ENCODE peak calls at places on chromosome 1, in ten cellular contexts. I is aorta; K is left ventricle myocardium inferior; B is NCI-H526 treated with DMSO at 0.1 percent for 48 hours; J is naive thymus-derived CD8-positive, alpha-beta T cell; Z is left lung; Q is mucosa of descending colon; T is endothelial cell; D is SHP77; M is brain microvascular endothelial cell. U is an unnamed sample.

GRCh38 chr1:25898223-25899015 is 7.8 kb downstream of the STMN1 start:
- DNase-seq in I (no peak), K (no peak), B (no peak), J (no peak), Z (no peak), Q (no peak), T (no peak), D (no peak), M (no peak), U (no peak)

GRCh38 chr1:93710499-93710898 is 28.9 kb upstream of the BCAR3 start:
- DNase-seq in I (no peak), K (no peak), B (no peak), J (no peak), Z (no peak), Q (no peak), T (no peak), D (no peak), M (no peak), U (no peak)

GRCh38 chr1:10538608-10539355 is 64.0 kb downstream of the PEX14 start:
- DNase-seq in I (no peak), K (no peak), B (no peak), J (no peak), Z (no peak), Q (no peak), T (no peak), D (no peak), M (no peak), U (no peak)

GRCh38 chr1:110198746-110199145 is 11.4 kb upstream of the KCNC4 start:
- DNase-seq in I (no peak), K (no peak), B (no peak), J (no peak), Z (no peak), Q (no peak), T (no peak), D (no peak), M (no peak), U (no peak)

GRCh38 chr1:184039126-184039525 is 1.6 kb upstream of the COLGALT2 start:
- DNase-seq in I (no peak), K (no peak), B (no peak), J (no peak), Z (no peak), Q (no peak), T (no peak), D (no peak), M (no peak), U (no peak)

GRCh38 chr1:164693564-164694359 is 134.8 kb downstream of the PBX1 start:
- DNase-seq in I (no peak), K (no peak), B (no peak), J (no peak), Z (no peak), Q (no peak), T (no peak), D (no peak), M (no peak), U (no peak)

GRCh38 chr1:19888112-19888511 is 5.9 kb downstream of the OTUD3 start:
- DNase-seq in I (no peak), K (no peak), B (no peak), J (no peak), Z (no peak), Q (no peak), T (no peak), D (no peak), M (no peak), U (no peak)

GRCh38 chr1:1435911-1436633 is 582 bp downstream of the VWA1 start:
- DNase-seq in I (no peak), K (no peak), B (no peak), J (no peak), Z (peak; percentile 73), Q (peak; percentile 47), T (no peak), D (no peak), M (no peak), U (no peak)

GRCh38 chr1:18480315-18481189 is at the start of gene KLHDC7A:
- DNase-seq in I (no peak), K (no peak), B (peak; percentile 81), J (no peak), Z (peak; percentile 85), Q (no peak), T (peak; percentile 20), D (no peak), M (no peak), U (no peak)

GRCh38 chr1:196723325-196724185 is 51.1 kb upstream of the CFHR3 start:
- DNase-seq in I (no peak), K (no peak), B (peak; percentile 3), J (no peak), Z (peak; percentile 51), Q (peak; percentile 36), T (peak; percentile 59), D (peak; percentile 76), M (peak; percentile 47), U (no peak)

GRCh38 chr1:216927111-216927510 is 203.9 kb upstream of the ESRRG start:
- DNase-seq in I (no peak), K (no peak), B (no peak), J (no peak), Z (no peak), Q (no peak), T (no peak), D (no peak), M (no peak), U (no peak)

GRCh38 chr1:168485048-168485447 is 58.7 kb downstream of the XCL2 start:
- DNase-seq in I (peak; percentile 55), K (no peak), B (no peak), J (no peak), Z (no peak), Q (peak; percentile 40), T (no peak), D (no peak), M (peak; percentile 6), U (no peak)

GRCh38 chr1:6113745-6114144 is 66.4 kb downstream of the CHD5 start:
- DNase-seq in I (peak; percentile 29), K (no peak), B (no peak), J (peak; percentile 1), Z (peak; percentile 55), Q (no peak), T (no peak), D (no peak), M (no peak), U (no peak)

GRCh38 chr1:160665330-160666078 is 18.7 kb upstream of the SLAMF1 start:
- DNase-seq in I (peak; percentile 80), K (peak; percentile 62), B (no peak), J (no peak), Z (peak; percentile 84), Q (peak; percentile 42), T (no peak), D (no peak), M (no peak), U (no peak)

GRCh38 chr1:201737350-201738060 is 91.5 kb upstream of the IPO9 start:
- DNase-seq in I (no peak), K (peak; percentile 80), B (no peak), J (no peak), Z (no peak), Q (no peak), T (no peak), D (no peak), M (peak; percentile 90), U (no peak)

GRCh38 chr1:211484738-211485479 is 7.1 kb downstream of the RD3 start:
- DNase-seq in I (no peak), K (no peak), B (no peak), J (no peak), Z (no peak), Q (no peak), T (no peak), D (no peak), M (no peak), U (no peak)

GRCh38 chr1:163414778-163415177 is 93.0 kb downstream of the NUF2 start:
- DNase-seq in I (no peak), K (no peak), B (peak; percentile 96), J (no peak), Z (no peak), Q (no peak), T (no peak), D (no peak), M (no peak), U (no peak)

GRCh38 chr1:10508511-10508951 is 33.8 kb downstream of the PEX14 start:
- DNase-seq in I (no peak), K (no peak), B (no peak), J (no peak), Z (no peak), Q (no peak), T (no peak), D (peak; percentile 27), M (no peak), U (no peak)

GRCh38 chr1:14549897-14550635 is 48.4 kb upstream of the KAZN start:
- DNase-seq in I (no peak), K (no peak), B (peak; percentile 59), J (no peak), Z (no peak), Q (no peak), T (no peak), D (no peak), M (no peak), U (no peak)

GRCh38 chr1:53075761-53076163 is 13.7 kb downstream of the PODN start:
- DNase-seq in I (peak; percentile 33), K (peak; percentile 14), B (no peak), J (no peak), Z (peak; percentile 47), Q (no peak), T (no peak), D (no peak), M (no peak), U (peak; percentile 29)

GRCh38 chr1:89878256-89878655 is 57.4 kb downstream of the LRRC8D start:
- DNase-seq in I (no peak), K (no peak), B (no peak), J (no peak), Z (no peak), Q (no peak), T (no peak), D (no peak), M (no peak), U (no peak)

GRCh38 chr1:60709426-60709825 is 372.9 kb upstream of the NFIA start:
- DNase-seq in I (no peak), K (no peak), B (no peak), J (no peak), Z (no peak), Q (no peak), T (no peak), D (no peak), M (no peak), U (no peak)

GRCh38 chr1:208132287-208132882 is 111.8 kb downstream of the PLXNA2 start:
- DNase-seq in I (peak; percentile 85), K (peak; percentile 84), B (peak; percentile 15), J (peak; percentile 41), Z (peak; percentile 92), Q (peak; percentile 95), T (peak; percentile 90), D (peak; percentile 40), M (peak; percentile 43), U (peak; percentile 61)

GRCh38 chr1:67614511-67614934 is 70.5 kb upstream of the GADD45A start:
- DNase-seq in I (no peak), K (no peak), B (no peak), J (no peak), Z (no peak), Q (no peak), T (no peak), D (no peak), M (peak; percentile 9), U (no peak)

GRCh38 chr1:178541829-178542553 is 29.1 kb downstream of the TEX35 start:
- DNase-seq in I (peak; percentile 69), K (no peak), B (peak; percentile 85), J (peak; percentile 25), Z (peak; percentile 88), Q (peak; percentile 88), T (peak; percentile 44), D (peak; percentile 30), M (no peak), U (no peak)

GRCh38 chr1:77534456-77534855 is 148.0 kb downstream of the ZZZ3 start:
- DNase-seq in I (no peak), K (no peak), B (no peak), J (no peak), Z (no peak), Q (no peak), T (no peak), D (no peak), M (no peak), U (no peak)

GRCh38 chr1:95451054-95451453 is 217.0 kb downstream of the RWDD3 start:
- DNase-seq in I (no peak), K (no peak), B (no peak), J (no peak), Z (no peak), Q (no peak), T (no peak), D (no peak), M (no peak), U (no peak)

GRCh38 chr1:227666286-227666685 is 68.8 kb downstream of the JMJD4 start:
- DNase-seq in I (no peak), K (no peak), B (no peak), J (no peak), Z (no peak), Q (no peak), T (no peak), D (no peak), M (no peak), U (no peak)

U was measured in RWPE2.